ENCODE peak calls at places on chromosomes 6 and 20, in four cellular contexts. D, J, T and Y are unnamed samples.

GRCh38 chr20:881051-881820 is 34.9 kb downstream of the ANGPT4 start:
- DNase-seq in D (peak), T (no peak), J (no peak), Y (peak)

GRCh38 chr6:33049323-33049722 is 24.1 kb downstream of the HLA-DPA1 start:
- DNase-seq in T (no peak), D (no peak), J (no peak), Y (no peak)

GRCh38 chr6:170268216-170269129 is 22.4 kb downstream of the DLL1 start:
- DNase-seq in T (peak), J (no peak), D (no peak), Y (no peak)

GRCh38 chr20:56554869-56555268 is 21.8 kb downstream of the FAM209B start:
- DNase-seq in T (no peak), J (peak), D (peak), Y (peak)

GRCh38 chr6:33763483-33763882 is 16.8 kb upstream of the IP6K3 start:
- DNase-seq in J (no peak), D (no peak), T (no peak), Y (no peak)

GRCh38 chr6:52422156-52422555 is 2.0 kb downstream of the EFHC1 start:
- DNase-seq in D (no peak), J (no peak), T (no peak), Y (no peak)

GRCh38 chr6:87341158-87341557 is 3.5 kb upstream of the C6orf163 start:
- DNase-seq in D (no peak), T (no peak), J (no peak), Y (no peak)

GRCh38 chr20:40442181-40442963 is 246.7 kb downstream of the MAFB start:
- DNase-seq in D (peak), J (no peak), T (no peak), Y (no peak)

GRCh38 chr6:131628726-131629125 is 684 bp upstream of the MED23 start:
- DNase-seq in J (no peak), D (no peak), T (no peak), Y (no peak)

GRCh38 chr6:136549359-136550044 is 720 bp downstream of the MAP7 start:
- DNase-seq in T (peak), D (peak), J (no peak), Y (no peak)

GRCh38 chr6:163413054-163413344 is 1.5 kb upstream of the QKI start:
- DNase-seq in J (no peak), D (no peak), T (no peak), Y (peak)